ENCODE peak calls at places on chromosomes 6 and 20, in six cellular contexts. U is T-cell; J is stimulated activated CD4-positive, alpha-beta T cell treated with anti-CD3 and anti-CD28 coated beads, Interleukin-12 subunit alpha, Interleukin-12 subunit beta, amount 100 ng/mL, for 4 hours; W is GOT3; Q is HS-27A; T is T1000. A is an unnamed sample.

GRCh38 chr6:164690241-164690640 is 619.2 kb downstream of the C6orf118 start:
- DNase-seq in U (no peak), J (no peak), W (no peak), Q (no peak), T (no peak), A (no peak)

GRCh38 chr20:58772786-58773185 is 77.9 kb downstream of the GNAS-AS1 start:
- DNase-seq in U (no peak), J (no peak), W (no peak), Q (no peak), T (no peak), A (no peak)

GRCh38 chr6:31543639-31544038 is 1.8 kb upstream of the DDX39B start:
- DNase-seq in U (no peak), J (no peak), W (no peak), Q (no peak), T (no peak), A (no peak)

GRCh38 chr6:64553414-64553813 is 917.8 kb downstream of the PHF3 start:
- DNase-seq in U (no peak), J (no peak), W (no peak), Q (no peak), T (no peak), A (no peak)

GRCh38 chr20:14193885-14194284 is 143.5 kb downstream of the FLRT3 start:
- DNase-seq in U (no peak), J (no peak), W (no peak), Q (no peak), T (no peak), A (peak)

GRCh38 chr20:17680128-17680835 is 1.8 kb downstream of the RRBP1 start:
- DNase-seq in U (peak), J (no peak), W (no peak), Q (peak), T (no peak), A (peak)

GRCh38 chr20:47725248-47725973 is 59.9 kb downstream of the SULF2 start:
- DNase-seq in U (peak), J (peak), W (peak), Q (peak), T (no peak), A (peak)

GRCh38 chr20:57378107-57378506 is 13.1 kb upstream of the RBM38 start:
- DNase-seq in U (no peak), J (no peak), W (no peak), Q (no peak), T (no peak), A (no peak)

GRCh38 chr20:300345-300744 is 3.0 kb downstream of the ZCCHC3 start:
- DNase-seq in U (no peak), J (no peak), W (no peak), Q (no peak), T (no peak), A (no peak)

GRCh38 chr6:129955584-129955983 is 62.8 kb upstream of the L3MBTL3 start:
- DNase-seq in U (no peak), J (no peak), W (no peak), Q (no peak), T (no peak), A (no peak)

GRCh38 chr6:4210619-4211419 is 75.4 kb upstream of the ECI2 start:
- DNase-seq in U (peak), J (peak), W (no peak), Q (peak), T (peak), A (peak)

GRCh38 chr6:150091466-150091865 is 22.5 kb upstream of the ULBP3 start:
- DNase-seq in U (no peak), J (no peak), W (no peak), Q (no peak), T (no peak), A (no peak)

A was measured in PC-3.